ENCODE peak calls at places on chromosome 12, in six cellular contexts. T is body of pancreas, X is transverse colon, I is esophagus squamous epithelium, Y is heart left ventricle, K is adrenal gland. N is an unnamed sample.

GRCh38 chr12:116687888-116688287 is 50.0 kb downstream of the SPRING1 start:
- DNase-seq in T (peak), X (peak), I (no peak), Y (peak), K (peak), N (peak)

GRCh38 chr12:121069206-121069605 is 30.2 kb upstream of the OASL start:
- DNase-seq in T (no peak), X (no peak), I (no peak), Y (no peak), K (no peak), N (no peak)

GRCh38 chr12:118374909-118375308 is 1.4 kb upstream of the SUDS3 start:
- DNase-seq in T (no peak), X (no peak), I (no peak), Y (no peak), K (no peak), N (no peak)

GRCh38 chr12:64066052-64066451 is 156.0 kb downstream of the KICS2 start:
- DNase-seq in T (no peak), X (no peak), I (no peak), Y (no peak), K (no peak), N (no peak)

GRCh38 chr12:46585854-46586621 is 213.5 kb upstream of the SLC38A2 start:
- DNase-seq in T (peak), X (peak), I (no peak), Y (no peak), K (no peak), N (peak)

GRCh38 chr12:96073346-96074336 is 38.3 kb upstream of the LTA4H start:
- DNase-seq in T (no peak), X (no peak), I (no peak), Y (no peak), K (no peak), N (peak)

GRCh38 chr12:127295630-127296029 is 971.3 kb upstream of the TMEM132C start:
- DNase-seq in T (no peak), X (no peak), I (no peak), Y (no peak), K (no peak), N (no peak)

GRCh38 chr12:3930216-3930615 is 57.0 kb upstream of the PARP11 start:
- DNase-seq in T (no peak), X (no peak), I (no peak), Y (no peak), K (no peak), N (no peak)

GRCh38 chr12:39824505-39825198 is 205.0 kb upstream of the ABCD2 start:
- DNase-seq in T (no peak), X (no peak), I (no peak), Y (no peak), K (no peak), N (no peak)

GRCh38 chr12:71476513-71476912 is 36.9 kb downstream of the LGR5 start:
- DNase-seq in T (no peak), X (no peak), I (no peak), Y (no peak), K (no peak), N (no peak)

GRCh38 chr12:105814283-105814682 is 324.5 kb downstream of the NUAK1 start:
- DNase-seq in T (no peak), X (no peak), I (no peak), Y (no peak), K (no peak), N (no peak)

GRCh38 chr12:128734391-128734790 is 89.4 kb downstream of the SLC15A4 start:
- DNase-seq in T (no peak), X (no peak), I (no peak), Y (no peak), K (no peak), N (no peak)

GRCh38 chr12:27252934-27253333 is 8.8 kb downstream of the STK38L start:
- DNase-seq in T (no peak), X (no peak), I (no peak), Y (no peak), K (no peak), N (no peak)

GRCh38 chr12:108117902-108118301 is 11.2 kb upstream of the WSCD2 start:
- DNase-seq in T (no peak), X (no peak), I (no peak), Y (no peak), K (no peak), N (no peak)

GRCh38 chr12:47995976-47996375 is 8.3 kb downstream of the COL2A1 start:
- DNase-seq in T (peak), X (no peak), I (no peak), Y (no peak), K (peak), N (no peak)

GRCh38 chr12:113249546-113249945 is 28.3 kb downstream of the TPCN1 start:
- DNase-seq in T (no peak), X (no peak), I (no peak), Y (no peak), K (peak), N (no peak)

GRCh38 chr12:68807576-68808387 is at the start of gene MDM2:
- DNase-seq in T (peak), X (peak), I (peak), Y (peak), K (peak), N (peak)

GRCh38 chr12:68785358-68785757 is 22.6 kb upstream of the MDM2 start:
- DNase-seq in T (no peak), X (no peak), I (no peak), Y (no peak), K (no peak), N (peak)

GRCh38 chr12:124428136-124428791 is 133.4 kb downstream of the RFLNA start:
- DNase-seq in T (peak), X (peak), I (no peak), Y (no peak), K (peak), N (peak)

GRCh38 chr12:18799140-18799446 is 61.2 kb downstream of the CAPZA3 start:
- DNase-seq in T (no peak), X (no peak), I (no peak), Y (no peak), K (no peak), N (no peak)

GRCh38 chr12:76946451-76946850 is 67.6 kb upstream of the CSRP2 start:
- DNase-seq in T (no peak), X (no peak), I (no peak), Y (no peak), K (no peak), N (no peak)

GRCh38 chr12:113880337-113880736 is 85.8 kb downstream of the RBM19 start:
- DNase-seq in T (no peak), X (no peak), I (no peak), Y (no peak), K (no peak), N (no peak)

GRCh38 chr12:14399871-14400270 is 34.4 kb downstream of the ATF7IP start:
- DNase-seq in T (no peak), X (no peak), I (no peak), Y (no peak), K (no peak), N (no peak)

GRCh38 chr12:122974892-122975789 is at the start of gene OGFOD2:
- DNase-seq in T (peak), X (peak), I (peak), Y (peak), K (peak), N (peak)

GRCh38 chr12:26119391-26119981 is 5.4 kb downstream of the BHLHE41 start:
- DNase-seq in T (peak), X (no peak), I (no peak), Y (no peak), K (peak), N (peak)

GRCh38 chr12:26121323-26121740 is 3.5 kb downstream of the BHLHE41 start:
- DNase-seq in T (no peak), X (no peak), I (no peak), Y (no peak), K (no peak), N (no peak)

GRCh38 chr12:26122681-26123481 is 2.0 kb downstream of the BHLHE41 start:
- DNase-seq in T (peak), X (peak), I (no peak), Y (peak), K (peak), N (peak)

GRCh38 chr12:26121841-26122680 is 2.8 kb downstream of the BHLHE41 start:
- DNase-seq in T (peak), X (no peak), I (no peak), Y (peak), K (peak), N (peak)

GRCh38 chr12:26120561-26121274 is 4.1 kb downstream of the BHLHE41 start:
- DNase-seq in T (no peak), X (no peak), I (no peak), Y (no peak), K (no peak), N (no peak)
- H3K4me3 ChIP-seq in T (no peak), X (no peak), I (no peak), Y (no peak), K (no peak), N (no peak)

GRCh38 chr12:79949098-79949497 is 14.2 kb upstream of the PPP1R12A start:
- DNase-seq in T (no peak), X (no peak), I (no peak), Y (no peak), K (no peak), N (no peak)

GRCh38 chr12:79955561-79955960 is 20.7 kb upstream of the PPP1R12A start:
- DNase-seq in T (no peak), X (no peak), I (no peak), Y (no peak), K (no peak), N (no peak)

GRCh38 chr12:79959484-79959883 is 24.6 kb upstream of the PPP1R12A start:
- DNase-seq in T (no peak), X (no peak), I (no peak), Y (no peak), K (no peak), N (no peak)

DNA sequence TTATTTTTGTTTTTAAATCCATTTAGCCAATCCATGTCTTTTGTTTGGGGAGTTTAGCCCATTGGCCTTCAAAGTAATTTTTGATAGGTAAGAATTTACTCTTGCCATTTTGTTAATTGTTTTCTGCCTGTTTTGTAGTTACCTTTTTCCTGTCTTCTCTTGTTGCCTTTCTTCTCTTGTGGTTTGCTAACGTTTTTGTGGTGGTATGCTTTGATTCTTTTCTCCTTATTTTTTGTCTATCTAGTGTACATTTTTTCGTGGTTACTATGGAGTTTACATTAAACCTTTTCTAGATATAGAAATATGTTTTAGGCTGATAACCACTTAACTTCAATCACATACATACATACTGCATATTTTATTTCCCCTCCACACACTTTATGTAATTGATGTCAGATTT is 19.1 kb upstream of the PPP1R12A start:
- DNase-seq in T (no peak), X (no peak), I (no peak), Y (no peak), K (no peak), N (no peak)
- TF ChIP-seq POLR2A in T (no peak), X (no peak), I (no peak), Y (no peak), K (no peak), N (no peak)

GRCh38 chr12:2051700-2052625 is 824 bp upstream of the CACNA1C start:
- DNase-seq in T (no peak), X (no peak), I (no peak), Y (no peak), K (no peak), N (no peak)
- H3K4me3 ChIP-seq in T (no peak), X (peak), I (peak), Y (peak), K (no peak), N (no peak)

DNA sequence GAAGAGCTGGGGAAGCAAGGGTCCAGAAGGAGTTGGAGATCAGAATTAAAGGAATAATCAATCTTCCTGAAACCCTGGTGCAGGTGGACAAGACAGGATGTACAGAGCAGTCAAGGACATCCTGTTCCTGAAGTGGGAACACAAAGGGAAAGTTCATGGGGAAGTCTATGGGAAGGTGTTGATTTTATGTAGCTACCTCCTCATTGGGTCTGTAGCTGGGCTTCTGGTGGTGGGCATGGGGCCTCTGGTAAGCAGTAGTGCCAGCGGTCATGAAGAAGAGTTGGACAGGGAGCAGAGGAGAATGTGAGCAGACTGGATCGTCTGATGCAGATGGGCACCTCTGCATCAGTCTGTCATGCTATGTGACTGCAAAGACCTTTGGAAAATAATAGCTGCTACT is 75.7 kb upstream of the PPM1H start:
- DNase-seq in T (no peak), X (no peak), I (no peak), Y (no peak), K (no peak), N (no peak)
- TF ChIP-seq POLR2A in T (no peak), X (no peak), I (no peak), Y (no peak), K (no peak), N (no peak)